ENCODE peak calls at places on chromosomes 3 and 15, in seven cellular contexts. G, R, W, M, I, E and F are unnamed samples.

GRCh38 chr3:43015572-43016512 is 36.7 kb downstream of the GASK1A start:
- DNase-seq in M (no peak), E (no peak), W (no peak), G (no peak), I (no peak), R (no peak), F (no peak)

GRCh38 chr3:12905316-12906071 is 64.1 kb upstream of the RPL32 start:
- DNase-seq in W (no peak), G (no peak), E (no peak), I (no peak), R (no peak), M (no peak), F (no peak)

GRCh38 chr3:158642474-158643210 is 1.7 kb upstream of the GFM1 start:
- DNase-seq in I (no peak), E (no peak), M (no peak), R (no peak), G (no peak), W (no peak), F (no peak)

GRCh38 chr3:157618075-157618760 is 115.0 kb upstream of the VEPH1 start:
- DNase-seq in G (peak), R (no peak), E (peak), I (peak), M (no peak), W (no peak), F (peak)

GRCh38 chr3:57757642-57758297 is 1.7 kb downstream of the SLMAP start:
- DNase-seq in R (no peak), W (no peak), I (no peak), M (no peak), G (peak), E (no peak), F (peak)

GRCh38 chr15:90481023-90481422 is 48.7 kb upstream of the CRTC3 start:
- DNase-seq in G (no peak), M (no peak), E (no peak), R (no peak), I (no peak), W (no peak), F (no peak)

GRCh38 chr3:122767690-122768372 is 25.8 kb downstream of the HSPBAP1 start:
- DNase-seq in E (no peak), M (no peak), I (no peak), W (no peak), G (no peak), R (no peak), F (no peak)

GRCh38 chr15:33675246-33675645 is 293.1 kb upstream of the CHRM5 start:
- DNase-seq in G (no peak), R (no peak), I (peak), M (no peak), W (no peak), E (peak), F (no peak)

GRCh38 chr3:15882577-15882976 is 84.8 kb upstream of the ANKRD28 start:
- DNase-seq in G (no peak), E (no peak), M (no peak), W (no peak), I (no peak), R (no peak), F (no peak)

GRCh38 chr3:30531017-30531570 is 75.3 kb upstream of the TGFBR2 start:
- DNase-seq in W (no peak), G (no peak), R (no peak), M (no peak), E (no peak), I (no peak), F (no peak)

GRCh38 chr3:98917608-98918007 is 16.1 kb upstream of the DCBLD2 start:
- DNase-seq in W (no peak), G (no peak), E (no peak), I (no peak), R (no peak), M (no peak), F (no peak)

GRCh38 chr3:103440539-103441113 is 1005.8 kb downstream of the ZPLD1 start:
- DNase-seq in E (no peak), I (no peak), R (no peak), G (no peak), W (no peak), M (no peak), F (no peak)

GRCh38 chr3:127820871-127821853 is 1.2 kb downstream of the MGLL start:
- DNase-seq in R (no peak), W (no peak), G (peak), E (no peak), I (peak), M (no peak), F (peak)

GRCh38 chr3:123984957-123985356 is 7.0 kb downstream of the ROPN1 start:
- DNase-seq in R (no peak), G (no peak), W (no peak), E (no peak), I (no peak), M (no peak), F (no peak)

GRCh38 chr3:98657429-98657828 is 64.0 kb upstream of the CPOX start:
- DNase-seq in R (no peak), I (peak), M (peak), W (peak), G (no peak), E (no peak), F (peak)

GRCh38 chr3:58938057-58938456 is 111.8 kb downstream of the CFAP20DC start:
- DNase-seq in W (no peak), M (no peak), E (no peak), R (no peak), I (no peak), G (no peak), F (no peak)

GRCh38 chr3:71628571-71628970 is 45.0 kb upstream of the FOXP1 start:
- DNase-seq in E (no peak), I (no peak), G (no peak), W (no peak), R (no peak), M (no peak), F (no peak)

GRCh38 chr3:25493786-25494185 is 65.7 kb downstream of the RARB start:
- DNase-seq in R (no peak), W (no peak), G (peak), M (no peak), I (no peak), E (peak), F (no peak)

GRCh38 chr3:68234118-68234780 is 579.8 kb upstream of the SUCLG2 start:
- DNase-seq in E (no peak), I (no peak), R (no peak), W (no peak), M (no peak), G (no peak), F (no peak)

GRCh38 chr3:23547905-23548304 is 257.9 kb upstream of the UBE2E1 start:
- DNase-seq in G (no peak), E (no peak), W (no peak), M (no peak), R (no peak), I (no peak), F (no peak)

GRCh38 chr3:4956743-4957142 is 22.5 kb upstream of the BHLHE40 start:
- DNase-seq in M (no peak), R (no peak), W (no peak), G (no peak), E (no peak), I (no peak), F (no peak)

GRCh38 chr3:65729553-65729952 is 309.2 kb downstream of the MAGI1 start:
- DNase-seq in W (no peak), I (no peak), R (no peak), E (peak), G (no peak), M (no peak), F (no peak)

GRCh38 chr3:127114337-127115070 is 78.4 kb upstream of the PRR23E start:
- DNase-seq in M (no peak), W (no peak), R (no peak), I (no peak), G (no peak), E (no peak), F (no peak)

GRCh38 chr15:83199288-83199687 is 8.3 kb downstream of the HDGFL3 start:
- DNase-seq in R (no peak), G (no peak), I (no peak), W (no peak), E (no peak), M (no peak), F (no peak)

GRCh38 chr3:56923546-56924224 is 121.9 kb upstream of the ARHGEF3 start:
- DNase-seq in M (peak), E (peak), R (no peak), W (no peak), I (no peak), G (peak), F (peak)